ENCODE peak calls at places on chromosomes 5 and 9, in four cellular contexts. One of them, this sample, is unnamed.

GRCh38 chr9:10251490-10251889 is 361.3 kb downstream of the PTPRD start:
- DNase-seq in A549: no peak
- DNase-seq in spleen: no peak
- DNase-seq in CD4-positive, alpha-beta T cell: no peak
- DNase-seq in this sample: no peak

GRCh38 chr9:134606951-134607733 is 34.5 kb upstream of the COL5A1 start:
- DNase-seq in A549: no peak
- DNase-seq in spleen: peak; percentile 38
- DNase-seq in CD4-positive, alpha-beta T cell: no peak
- DNase-seq in this sample: peak; percentile 74

GRCh38 chr9:133715866-133716563 is 22.1 kb downstream of the SARDH start:
- DNase-seq in A549: no peak
- DNase-seq in spleen: peak; percentile 74
- DNase-seq in CD4-positive, alpha-beta T cell: peak; percentile 42
- DNase-seq in this sample: no peak

GRCh38 chr5:14204785-14205321 is 61.7 kb downstream of the TRIO start:
- DNase-seq in A549: peak; percentile 49
- DNase-seq in spleen: peak; percentile 82
- DNase-seq in CD4-positive, alpha-beta T cell: no peak
- DNase-seq in this sample: no peak

GRCh38 chr9:79809477-79809876 is 237.7 kb downstream of the TLE4 start:
- DNase-seq in A549: no peak
- DNase-seq in spleen: no peak
- DNase-seq in CD4-positive, alpha-beta T cell: no peak
- DNase-seq in this sample: no peak

GRCh38 chr5:16597946-16598694 is 18.7 kb downstream of the RETREG1 start:
- DNase-seq in A549: no peak
- DNase-seq in spleen: no peak
- DNase-seq in CD4-positive, alpha-beta T cell: no peak
- DNase-seq in this sample: no peak

GRCh38 chr5:136656811-136657210 is 291.5 kb upstream of the TRPC7 start:
- DNase-seq in A549: no peak
- DNase-seq in spleen: no peak
- DNase-seq in CD4-positive, alpha-beta T cell: no peak
- DNase-seq in this sample: no peak

GRCh38 chr9:92289708-92290390 is 3.6 kb downstream of the IARS1 start:
- DNase-seq in A549: no peak
- DNase-seq in spleen: no peak
- DNase-seq in CD4-positive, alpha-beta T cell: no peak
- DNase-seq in this sample: no peak

GRCh38 chr5:12277504-12278192 is 373.4 kb upstream of the CTNND2 start:
- DNase-seq in A549: no peak
- DNase-seq in spleen: no peak
- DNase-seq in CD4-positive, alpha-beta T cell: no peak
- DNase-seq in this sample: no peak

GRCh38 chr5:61311836-61312808 is 19.9 kb upstream of the ZSWIM6 start:
- DNase-seq in A549: no peak
- DNase-seq in spleen: no peak
- DNase-seq in CD4-positive, alpha-beta T cell: no peak
- DNase-seq in this sample: no peak

GRCh38 chr5:103690676-103691075 is 128.1 kb upstream of the NUDT12 start:
- DNase-seq in A549: no peak
- DNase-seq in spleen: no peak
- DNase-seq in CD4-positive, alpha-beta T cell: no peak
- DNase-seq in this sample: no peak

GRCh38 chr5:90144625-90145327 is 264.8 kb downstream of the CETN3 start:
- DNase-seq in A549: no peak
- DNase-seq in spleen: no peak
- DNase-seq in CD4-positive, alpha-beta T cell: no peak
- DNase-seq in this sample: no peak

GRCh38 chr5:60673329-60673728 is 26.6 kb downstream of the DEPDC1B start:
- DNase-seq in A549: no peak
- DNase-seq in spleen: no peak
- DNase-seq in CD4-positive, alpha-beta T cell: no peak
- DNase-seq in this sample: no peak

GRCh38 chr9:109972026-109973005 is 192.3 kb downstream of the PALM2AKAP2 start:
- DNase-seq in A549: no peak
- DNase-seq in spleen: no peak
- DNase-seq in CD4-positive, alpha-beta T cell: no peak
- DNase-seq in this sample: no peak

GRCh38 chr9:82975176-82975575 is 87.8 kb downstream of the RASEF start:
- DNase-seq in A549: no peak
- DNase-seq in spleen: no peak
- DNase-seq in CD4-positive, alpha-beta T cell: no peak
- DNase-seq in this sample: no peak

GRCh38 chr5:95075079-95075478 is 209.8 kb downstream of the MCTP1 start:
- DNase-seq in A549: no peak
- DNase-seq in spleen: no peak
- DNase-seq in CD4-positive, alpha-beta T cell: no peak
- DNase-seq in this sample: no peak

GRCh38 chr5:50359187-50359586 is 81.9 kb downstream of the EMB start:
- DNase-seq in A549: no peak
- DNase-seq in spleen: no peak
- DNase-seq in CD4-positive, alpha-beta T cell: no peak
- DNase-seq in this sample: no peak
- H3K9me3 ChIP-seq in A549: no peaks in the 10 kb centered on the region
- H3K9me3 ChIP-seq in spleen: no peaks in the 10 kb centered on the region
- H3K9me3 ChIP-seq in CD4-positive, alpha-beta T cell: no peaks in the 10 kb centered on the region
- H3K9me3 ChIP-seq in this sample: no peaks in the 10 kb centered on the region

DNA sequence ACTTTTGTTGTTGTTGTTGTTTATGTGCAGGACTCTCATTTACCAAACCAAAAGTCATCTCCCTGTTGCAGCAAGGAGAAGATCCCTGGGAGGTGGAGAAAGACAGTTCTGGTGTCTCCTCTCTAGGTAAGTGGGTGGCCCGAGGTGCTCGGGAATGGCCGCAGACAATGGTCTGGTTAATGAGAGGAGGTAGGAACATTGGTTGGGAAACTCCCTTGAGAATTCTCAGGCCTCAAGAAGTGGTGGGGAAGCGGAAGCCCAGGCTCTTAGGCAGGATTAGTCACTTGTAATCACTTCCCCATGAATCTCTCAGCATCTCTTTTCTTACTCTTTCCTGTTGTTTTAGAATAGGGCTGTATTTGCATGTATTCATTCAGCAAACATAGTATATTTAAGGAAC is 7.2 kb downstream of the ZNF354B start:
- DNase-seq in A549: no peak
- DNase-seq in spleen: no peak
- DNase-seq in CD4-positive, alpha-beta T cell: no peak
- DNase-seq in this sample: no peak
- H3K9me3 ChIP-seq in A549: peaks cover 72% of the 10 kb centered on the region
- H3K9me3 ChIP-seq in spleen: peaks cover 21% of the 10 kb centered on the region
- H3K9me3 ChIP-seq in CD4-positive, alpha-beta T cell: peaks cover 18% of the 10 kb centered on the region
- H3K9me3 ChIP-seq in this sample: no peaks in the 10 kb centered on the region

GRCh38 chr5:105702323-105702722 is 1968.4 kb downstream of the EFNA5 start:
- DNase-seq in A549: no peak
- DNase-seq in spleen: no peak
- DNase-seq in CD4-positive, alpha-beta T cell: no peak
- DNase-seq in this sample: no peak
- H3K9me3 ChIP-seq in A549: no peaks in the 10 kb centered on the region
- H3K9me3 ChIP-seq in spleen: peaks cover 54% of the 10 kb centered on the region
- H3K9me3 ChIP-seq in CD4-positive, alpha-beta T cell: peaks cover 15% of the 10 kb centered on the region
- H3K9me3 ChIP-seq in this sample: no peaks in the 10 kb centered on the region

GRCh38 chr9:76365028-76365427 is 29.2 kb downstream of the RFK start:
- DNase-seq in A549: no peak
- DNase-seq in spleen: no peak
- DNase-seq in CD4-positive, alpha-beta T cell: no peak
- DNase-seq in this sample: no peak
- H3K9me3 ChIP-seq in A549: no peaks in the 10 kb centered on the region
- H3K9me3 ChIP-seq in spleen: no peaks in the 10 kb centered on the region
- H3K9me3 ChIP-seq in CD4-positive, alpha-beta T cell: no peaks in the 10 kb centered on the region
- H3K9me3 ChIP-seq in this sample: no peaks in the 10 kb centered on the region

GRCh38 chr5:140764177-140765020 is 21.5 kb upstream of the PCDHA1 start:
- DNase-seq in A549: no peak
- DNase-seq in spleen: no peak
- DNase-seq in CD4-positive, alpha-beta T cell: no peak
- DNase-seq in this sample: no peak
- H3K9me3 ChIP-seq in A549: peaks cover 80% of the 10 kb centered on the region
- H3K9me3 ChIP-seq in spleen: peaks cover 100% of the 10 kb centered on the region
- H3K9me3 ChIP-seq in CD4-positive, alpha-beta T cell: peaks cover 78% of the 10 kb centered on the region
- H3K9me3 ChIP-seq in this sample: peaks cover 67% of the 10 kb centered on the region

DNA sequence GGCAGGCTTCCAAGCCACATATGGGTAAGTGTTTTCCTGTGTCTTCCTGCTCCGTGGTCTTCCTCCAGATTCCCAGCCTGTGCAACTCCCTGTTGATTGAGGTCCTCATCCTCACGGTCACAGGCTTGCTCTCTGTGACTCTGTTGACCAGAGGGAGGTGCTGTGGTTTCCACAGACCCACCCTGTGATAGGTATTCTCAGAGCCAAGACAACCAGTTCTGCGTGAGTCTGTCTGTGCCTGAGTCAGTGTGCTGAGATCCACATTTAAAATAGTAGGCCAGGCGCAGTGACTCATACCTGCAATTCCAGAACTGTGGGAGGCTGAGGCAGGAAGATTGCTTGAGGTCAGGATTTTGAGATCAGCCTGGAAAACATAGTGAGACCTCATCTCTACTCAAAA is 388.1 kb upstream of the IRX2 start:
- DNase-seq in A549: no peak
- DNase-seq in spleen: no peak
- DNase-seq in CD4-positive, alpha-beta T cell: no peak
- DNase-seq in this sample: no peak
- H3K9me3 ChIP-seq in A549: no peaks in the 10 kb centered on the region
- H3K9me3 ChIP-seq in spleen: no peaks in the 10 kb centered on the region
- H3K9me3 ChIP-seq in CD4-positive, alpha-beta T cell: no peaks in the 10 kb centered on the region
- H3K9me3 ChIP-seq in this sample: no peaks in the 10 kb centered on the region

GRCh38 chr5:56616454-56617160 is 198.7 kb upstream of the MAP3K1 start:
- DNase-seq in A549: no peak
- DNase-seq in spleen: no peak
- DNase-seq in CD4-positive, alpha-beta T cell: no peak
- DNase-seq in this sample: no peak
- H3K9me3 ChIP-seq in A549: peaks cover 1% of the 10 kb centered on the region
- H3K9me3 ChIP-seq in spleen: peaks cover 22% of the 10 kb centered on the region
- H3K9me3 ChIP-seq in CD4-positive, alpha-beta T cell: peaks cover 19% of the 10 kb centered on the region
- H3K9me3 ChIP-seq in this sample: peaks cover 6% of the 10 kb centered on the region

DNA sequence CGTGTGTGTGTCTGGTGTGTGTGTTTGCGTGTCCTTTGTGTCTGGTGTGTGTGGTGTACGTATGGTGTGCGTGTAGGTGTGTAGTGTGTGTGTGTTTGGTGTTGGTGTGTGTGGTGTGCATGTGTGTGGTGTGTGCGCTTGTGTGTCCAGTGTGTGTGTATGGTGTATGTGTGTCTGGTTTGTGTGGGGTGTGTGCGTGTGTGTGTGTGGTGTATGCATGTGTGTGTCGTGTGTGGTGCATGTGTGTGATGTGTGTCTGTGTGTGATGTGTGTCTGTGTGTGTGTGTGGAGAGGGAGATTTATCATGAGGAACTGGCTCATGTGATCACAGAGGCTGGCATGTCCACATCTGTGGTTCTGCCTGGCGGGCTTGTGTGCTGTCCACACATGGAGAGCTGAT is 71.7 kb downstream of the CACNA1B start:
- DNase-seq in A549: no peak
- DNase-seq in spleen: no peak
- DNase-seq in CD4-positive, alpha-beta T cell: no peak
- DNase-seq in this sample: no peak
- H3K9me3 ChIP-seq in A549: peaks cover 41% of the 10 kb centered on the region
- H3K9me3 ChIP-seq in spleen: peaks cover 33% of the 10 kb centered on the region
- H3K9me3 ChIP-seq in CD4-positive, alpha-beta T cell: peaks cover 13% of the 10 kb centered on the region
- H3K9me3 ChIP-seq in this sample: peaks cover 5% of the 10 kb centered on the region

GRCh38 chr5:1044117-1044516 is 35.5 kb downstream of the NKD2 start:
- DNase-seq in A549: no peak
- DNase-seq in spleen: no peak
- DNase-seq in CD4-positive, alpha-beta T cell: no peak
- DNase-seq in this sample: no peak
- H3K9me3 ChIP-seq in A549: no peaks in the 10 kb centered on the region
- H3K9me3 ChIP-seq in spleen: no peaks in the 10 kb centered on the region
- H3K9me3 ChIP-seq in CD4-positive, alpha-beta T cell: no peaks in the 10 kb centered on the region
- H3K9me3 ChIP-seq in this sample: no peaks in the 10 kb centered on the region

This sample was measured in vagina.